ENCODE peak calls at places on chromosomes 7 and 10, in eight cellular contexts. L is tibial artery; Y is CD4-positive, CD25-positive, alpha-beta regulatory T cell; I is cardiac muscle cell; V is heart right ventricle; W is effector memory CD4-positive, alpha-beta T cell; F is OCI-LY7; B is pancreas. O is an unnamed sample.

GRCh38 chr10:104260775-104261115 is 6.1 kb downstream of the GSTO1 start:
- DNase-seq in L (no peak), Y (no peak), W (no peak), B (no peak), F (no peak), I (peak; percentile 75), V (no peak), O (no peak)

GRCh38 chr7:37193087-37193774 is 255.4 kb downstream of the ELMO1 start:
- DNase-seq in F (no peak), B (no peak), L (no peak), Y (no peak), V (peak; percentile 23), W (no peak), I (peak; percentile 78), O (no peak)

GRCh38 chr7:47254081-47255006 is 327.6 kb downstream of the TNS3 start:
- DNase-seq in I (peak; percentile 75), Y (peak; percentile 2), V (peak; percentile 88), B (peak; percentile 78), W (no peak), L (peak; percentile 92), F (peak; percentile 79), O (no peak)

GRCh38 chr7:89681448-89681847 is 472.8 kb upstream of the STEAP1 start:
- DNase-seq in B (no peak), I (no peak), F (no peak), V (no peak), Y (no peak), L (no peak), W (no peak), O (no peak)

GRCh38 chr7:50226139-50226538 is 78.4 kb upstream of the IKZF1 start:
- DNase-seq in I (no peak), V (no peak), L (no peak), B (no peak), Y (no peak), F (no peak), W (no peak), O (no peak)

GRCh38 chr7:96300981-96301380 is 20.9 kb downstream of the SLC25A13 start:
- DNase-seq in L (no peak), B (no peak), V (no peak), Y (no peak), W (no peak), F (no peak), I (no peak), O (no peak)

GRCh38 chr7:47739301-47739870 is 157.5 kb upstream of the TNS3 start:
- DNase-seq in Y (no peak), I (no peak), W (no peak), V (no peak), L (no peak), B (no peak), F (no peak), O (no peak)

GRCh38 chr10:14742815-14743214 is 31.9 kb downstream of the FAM107B start:
- DNase-seq in B (no peak), L (no peak), F (peak; percentile 73), I (peak; percentile 44), Y (no peak), W (no peak), V (no peak), O (no peak)

GRCh38 chr7:137984181-137985041 is 17.5 kb downstream of the CREB3L2 start:
- DNase-seq in W (no peak), I (no peak), V (no peak), L (no peak), F (no peak), Y (no peak), B (no peak), O (no peak)

GRCh38 chr10:71213761-71214440 is 1.5 kb downstream of the UNC5B start:
- DNase-seq in V (no peak), B (peak; percentile 57), L (peak; percentile 76), F (no peak), Y (no peak), W (no peak), I (peak; percentile 94), O (no peak)

GRCh38 chr7:4764402-4765007 is 10.9 kb upstream of the AP5Z1 start:
- DNase-seq in F (no peak), W (no peak), Y (no peak), I (no peak), B (no peak), V (no peak), L (no peak), O (no peak)

GRCh38 chr7:100682991-100683658 is 9.6 kb downstream of the GNB2 start:
- DNase-seq in B (no peak), W (no peak), Y (no peak), F (no peak), V (no peak), L (no peak), I (no peak), O (no peak)

GRCh38 chr7:67045496-67045995 is 48.9 kb downstream of the TYW1 start:
- DNase-seq in Y (no peak), W (no peak), F (no peak), L (no peak), I (no peak), V (no peak), B (no peak), O (no peak)

GRCh38 chr10:106311590-106311989 is 852.9 kb downstream of the SORCS1 start:
- DNase-seq in V (no peak), Y (no peak), I (peak; percentile 7), B (no peak), F (no peak), W (no peak), L (no peak), O (no peak)

GRCh38 chr10:97505152-97505551 is 6.4 kb downstream of the UBTD1 start:
- DNase-seq in Y (no peak), F (no peak), L (no peak), B (no peak), I (no peak), W (no peak), V (no peak), O (no peak)

GRCh38 chr7:125651823-125652528 is 722.4 kb upstream of the POT1 start:
- DNase-seq in V (no peak), W (no peak), I (no peak), L (no peak), B (no peak), F (no peak), Y (no peak), O (no peak)

GRCh38 chr10:34430685-34431084 is 384.4 kb downstream of the PARD3 start:
- DNase-seq in I (peak; percentile 28), V (no peak), F (no peak), L (no peak), Y (no peak), W (no peak), B (no peak), O (no peak)

GRCh38 chr7:113282875-113283274 is 164.5 kb upstream of the SMIM30 start:
- DNase-seq in W (no peak), Y (no peak), L (no peak), F (no peak), V (no peak), I (no peak), B (no peak), O (no peak)

GRCh38 chr7:54109501-54109900 is 432.7 kb upstream of the VSTM2A start:
- DNase-seq in F (no peak), B (no peak), I (no peak), V (no peak), L (no peak), W (no peak), Y (no peak), O (no peak)

GRCh38 chr10:37552881-37553280 is 304.5 kb downstream of the ZNF248 start:
- DNase-seq in W (no peak), B (no peak), Y (no peak), L (no peak), F (no peak), I (no peak), V (no peak), O (no peak)

DNA sequence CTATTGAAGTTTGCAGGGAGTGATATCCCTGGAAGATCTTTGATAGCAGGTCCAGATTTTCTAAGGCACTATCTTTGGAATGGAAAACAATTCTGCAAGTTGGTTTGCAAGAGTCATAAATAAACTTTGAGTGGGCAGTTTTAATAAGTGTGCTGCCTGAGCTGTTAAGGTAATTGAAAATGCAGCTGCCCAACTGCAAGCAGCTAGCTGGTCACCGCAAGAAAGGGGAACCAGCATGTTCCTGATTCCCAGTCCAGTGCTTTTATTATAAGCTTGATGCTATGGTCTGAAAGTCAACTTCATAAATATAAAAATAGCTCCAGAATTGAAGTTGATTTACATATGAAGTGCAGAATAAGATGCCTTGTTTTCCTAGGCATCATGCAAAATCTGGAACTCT is 308.4 kb downstream of the ZNF248 start:
- DNase-seq in F (no peak), I (no peak), L (no peak), V (no peak), Y (no peak), B (no peak), W (no peak), O (no peak)
- H3K9me3 ChIP-seq in F (no peaks in the 10 kb centered on the region), I (no peaks in the 10 kb centered on the region), L (no peaks in the 10 kb centered on the region), V (no peaks in the 10 kb centered on the region), Y (no peaks in the 10 kb centered on the region), B (no peaks in the 10 kb centered on the region), W (no peaks in the 10 kb centered on the region), O (no peaks in the 10 kb centered on the region)

DNA sequence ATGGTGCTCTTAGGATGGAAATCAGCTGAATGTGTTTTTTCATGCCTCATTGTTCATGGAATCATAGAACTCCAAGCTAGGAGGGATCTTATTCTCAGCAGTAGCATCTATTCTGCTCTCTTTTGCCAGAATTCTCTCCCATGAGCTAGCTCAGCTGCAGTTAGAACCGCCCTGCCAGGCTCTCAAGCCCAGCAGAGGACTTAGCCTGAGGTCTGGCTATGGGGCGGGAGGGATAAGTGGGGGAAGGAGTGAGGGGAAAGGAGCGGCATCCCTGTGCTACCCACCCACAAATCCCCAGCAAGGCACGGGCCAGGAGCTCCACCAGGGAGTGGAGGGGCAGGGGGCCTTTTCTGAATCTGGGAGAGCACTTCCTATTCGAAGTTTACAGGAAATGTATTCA is 120.8 kb upstream of the PLXNA4 start:
- DNase-seq in V (no peak), L (no peak), F (no peak), W (no peak), I (peak; percentile 7), Y (no peak), B (no peak), O (no peak)
- H3K9me3 ChIP-seq in V (no peaks in the 10 kb centered on the region), L (no peaks in the 10 kb centered on the region), F (no peaks in the 10 kb centered on the region), W (no peaks in the 10 kb centered on the region), I (no peaks in the 10 kb centered on the region), Y (no peaks in the 10 kb centered on the region), B (no peaks in the 10 kb centered on the region), O (no peaks in the 10 kb centered on the region)

GRCh38 chr7:142431491-142431890 is 173.6 kb upstream of the PRSS58 start:
- DNase-seq in I (no peak), V (no peak), F (no peak), W (no peak), L (no peak), Y (no peak), B (no peak), O (no peak)
- H3K9me3 ChIP-seq in I (no peaks in the 10 kb centered on the region), V (no peaks in the 10 kb centered on the region), F (no peaks in the 10 kb centered on the region), W (no peaks in the 10 kb centered on the region), L (no peaks in the 10 kb centered on the region), Y (no peaks in the 10 kb centered on the region), B (no peaks in the 10 kb centered on the region), O (no peaks in the 10 kb centered on the region)

DNA sequence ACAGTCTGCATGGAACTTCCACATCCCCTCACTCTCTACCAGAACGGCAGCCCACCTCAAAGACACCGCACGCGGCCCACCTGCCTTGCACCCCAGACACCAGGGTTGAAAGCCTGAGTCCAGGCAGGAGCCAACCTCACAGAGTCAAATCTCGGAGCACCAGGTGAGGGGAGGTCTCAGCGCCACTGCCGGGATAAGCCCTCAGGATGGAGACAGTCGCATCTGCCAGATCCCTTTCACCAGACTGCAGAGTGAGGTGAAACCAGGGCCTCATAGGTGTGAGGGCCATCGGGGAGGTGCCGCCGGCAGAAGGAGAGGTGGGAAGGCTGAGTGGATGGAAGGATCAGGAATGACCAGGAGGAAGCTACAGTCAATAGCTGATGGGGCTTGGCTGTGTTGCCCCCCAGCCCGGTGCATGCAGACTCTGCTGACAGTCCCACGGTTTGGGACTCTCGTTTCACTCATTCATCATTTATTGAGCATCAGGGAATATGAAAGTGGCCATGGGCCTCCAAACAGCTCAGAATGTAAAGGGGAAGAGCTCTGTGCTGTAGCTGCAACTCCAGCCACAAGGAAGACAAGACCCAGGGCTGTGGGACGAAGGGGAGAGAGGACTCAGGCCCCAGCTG is 315.0 kb downstream of the PTPRN2 start:
- DNase-seq in I (no peak), L (peak; percentile 41), B (no peak), V (no peak), W (no peak), F (no peak), Y (no peak), O (no peak)
- H3K9me3 ChIP-seq in I (no peaks in the 10 kb centered on the region), L (no peaks in the 10 kb centered on the region), B (no peaks in the 10 kb centered on the region), V (no peaks in the 10 kb centered on the region), W (no peaks in the 10 kb centered on the region), F (no peaks in the 10 kb centered on the region), Y (no peaks in the 10 kb centered on the region), O (no peaks in the 10 kb centered on the region)